ENCODE peak calls at places on chromosomes 12 and 14, in seven cellular contexts. G is lower leg skin, F is IMR-90, C is astrocyte of the spinal cord, M is suprapubic skin, O is fibroblast of mammary gland, U is left ventricle myocardium inferior. H is an unnamed sample.

GRCh38 chr12:63942464-63943241 is 98.2 kb downstream of the SRGAP1 start:
- DNase-seq in G (no peak), F (no peak), C (no peak), M (no peak), O (no peak), U (no peak), H (no peak)

GRCh38 chr12:119728437-119728730 is 60.5 kb downstream of the PRKAB1 start:
- DNase-seq in G (no peak), F (no peak), C (no peak), M (no peak), O (no peak), U (no peak), H (no peak)

GRCh38 chr12:25323774-25324086 is 73.0 kb upstream of the KRAS start:
- DNase-seq in G (no peak), F (no peak), C (no peak), M (no peak), O (no peak), U (no peak), H (no peak)

GRCh38 chr14:22557846-22558220 is 31.2 kb downstream of the DAD1 start:
- DNase-seq in G (no peak), F (no peak), C (no peak), M (no peak), O (no peak), U (no peak), H (no peak)

GRCh38 chr14:76872796-76873432 is 46.7 kb downstream of the LRRC74A start:
- DNase-seq in G (peak), F (peak), C (peak), M (no peak), O (peak), U (peak), H (no peak)

GRCh38 chr12:53983580-53984572 is 1.1 kb upstream of the HOXC10 start:
- DNase-seq in G (no peak), F (no peak), C (no peak), M (no peak), O (no peak), U (no peak), H (no peak)

GRCh38 chr12:45353944-45354343 is 138.0 kb downstream of the ANO6 start:
- DNase-seq in G (no peak), F (no peak), C (no peak), M (no peak), O (no peak), U (no peak), H (no peak)

GRCh38 chr12:18646307-18646706 is 91.5 kb downstream of the PLCZ1 start:
- DNase-seq in G (no peak), F (no peak), C (no peak), M (no peak), O (no peak), U (no peak), H (no peak)

GRCh38 chr14:71414631-71415403 is 507.6 kb downstream of the PCNX1 start:
- DNase-seq in G (no peak), F (peak), C (peak), M (no peak), O (peak), U (no peak), H (no peak)

GRCh38 chr12:130953783-130954543 is at the start of gene ADGRD1:
- DNase-seq in G (peak), F (peak), C (no peak), M (no peak), O (peak), U (peak), H (peak)

GRCh38 chr12:127526925-127527324 is 740.0 kb upstream of the TMEM132C start:
- DNase-seq in G (no peak), F (no peak), C (no peak), M (no peak), O (no peak), U (no peak), H (no peak)
- TF ChIP-seq CTCF in G (no peak), F (no peak), C (no peak), M (no peak), O (no peak), U (no peak), H (no peak)

GRCh38 chr14:90355540-90356518 is 24.1 kb upstream of the NRDE2 start:
- DNase-seq in G (no peak), F (no peak), C (no peak), M (no peak), O (peak), U (no peak), H (peak)
- TF ChIP-seq CTCF in G (no peak), F (no peak), C (no peak), M (no peak), O (no peak), U (no peak), H (no peak)

GRCh38 chr12:29889737-29890136 is 106.0 kb upstream of the TMTC1 start:
- DNase-seq in G (no peak), F (peak), C (peak), M (no peak), O (peak), U (peak), H (no peak)
- TF ChIP-seq CTCF in G (no peak), F (peak), C (peak), M (peak), O (peak), U (peak), H (peak)

DNA sequence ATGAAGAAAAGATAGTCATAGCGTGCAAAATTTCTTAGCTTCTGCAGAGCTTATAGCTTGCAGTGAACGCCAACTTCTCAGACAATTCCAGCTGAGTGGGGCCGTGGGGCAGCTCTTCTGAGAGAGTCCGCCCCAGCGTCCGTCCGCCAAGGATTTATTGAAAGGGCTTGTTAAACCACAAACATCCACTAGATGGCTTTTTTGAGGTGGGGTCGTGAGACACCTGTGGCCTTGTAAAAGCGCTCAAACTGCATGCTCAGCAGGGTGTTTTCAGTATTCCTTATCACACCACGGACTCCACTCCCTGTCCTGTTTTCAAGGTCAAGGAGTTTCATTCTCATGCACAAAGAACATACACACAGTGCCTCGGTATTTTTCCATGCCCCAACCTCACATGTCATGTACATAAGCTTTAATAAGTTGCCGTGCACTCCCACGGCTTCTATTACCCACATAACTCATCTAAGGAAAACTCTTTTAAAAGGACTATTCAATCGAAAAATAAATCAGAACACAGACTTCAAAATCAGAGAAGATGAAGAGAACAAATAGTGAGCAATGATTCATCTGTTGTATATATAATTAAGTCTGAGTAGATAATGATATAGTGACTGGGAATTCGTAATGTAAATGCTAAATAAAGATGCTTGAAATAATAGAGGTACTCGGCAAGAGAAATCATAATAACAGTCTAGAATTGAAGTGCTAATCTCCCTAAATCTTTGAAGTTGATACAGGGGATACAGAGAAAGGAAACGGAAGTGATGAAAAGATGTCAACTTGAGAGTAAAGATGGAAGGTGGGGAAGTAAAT is 46.7 kb downstream of the WBP11 start:
- DNase-seq in G (no peak), F (no peak), C (no peak), M (no peak), O (no peak), U (no peak), H (no peak)
- TF ChIP-seq CTCF in G (no peak), F (peak), C (peak), M (no peak), O (peak), U (peak), H (peak)

GRCh38 chr12:5872745-5873144 is 72.3 kb downstream of the ANO2 start:
- DNase-seq in G (no peak), F (peak), C (peak), M (no peak), O (no peak), U (no peak), H (no peak)
- TF ChIP-seq CTCF in G (no peak), F (peak), C (peak), M (no peak), O (no peak), U (peak), H (peak)

DNA sequence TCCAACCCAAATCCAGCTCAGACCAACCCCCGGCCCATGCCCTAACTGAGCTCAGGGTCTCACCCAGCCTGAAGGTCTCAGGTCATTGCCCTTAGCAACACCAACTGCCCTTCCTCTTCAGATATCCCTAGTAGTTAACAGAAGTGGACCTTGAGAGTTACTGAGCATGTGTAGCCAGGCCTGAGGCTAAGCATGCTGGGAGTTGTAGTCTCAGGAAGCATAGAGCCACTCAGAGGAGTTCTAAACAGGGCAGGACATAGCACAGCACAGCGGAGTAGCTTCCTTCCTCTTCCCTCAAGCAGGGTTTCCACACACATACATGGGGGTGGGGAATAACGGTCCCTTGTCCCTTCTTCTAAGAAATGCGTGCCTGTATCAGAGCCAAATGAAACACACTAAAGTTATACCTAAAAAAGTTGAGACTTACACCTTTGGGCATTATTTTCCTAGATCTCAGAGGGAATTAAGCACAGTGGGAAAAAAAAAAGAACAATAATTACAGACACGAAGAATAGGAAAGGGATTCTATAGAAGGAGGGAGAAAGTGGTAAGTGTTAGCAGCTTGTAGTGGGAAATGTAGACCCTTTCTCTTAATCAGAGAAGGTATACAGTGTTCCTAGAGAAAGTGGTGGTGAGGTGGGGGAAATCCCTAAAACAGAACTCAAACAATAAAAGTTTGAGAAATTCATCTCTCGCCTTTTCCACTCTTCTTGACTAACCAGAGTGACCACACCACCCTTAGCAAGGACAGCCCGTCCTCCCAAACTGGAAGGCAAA is 4.4 kb downstream of the KMT2D start:
- DNase-seq in G (no peak), F (peak), C (peak), M (no peak), O (peak), U (peak), H (no peak)
- TF ChIP-seq CTCF in G (no peak), F (no peak), C (no peak), M (no peak), O (no peak), U (no peak), H (no peak)

GRCh38 chr12:116202940-116203339 is 74.6 kb downstream of the MED13L start:
- DNase-seq in G (no peak), F (peak), C (peak), M (no peak), O (no peak), U (no peak), H (no peak)
- TF ChIP-seq CTCF in G (no peak), F (peak), C (peak), M (no peak), O (peak), U (no peak), H (peak)

H was measured in osteocyte.